ENCODE peak calls at places on chromosomes 3 and 15, in four cellular contexts. L is spleen, Z is GM23338, Q is esophagus muscularis mucosa. S is an unnamed sample.

GRCh38 chr15:98779463-98780071 is 131.2 kb downstream of the IGF1R start:
- DNase-seq in L (peak), Q (peak), Z (peak), S (peak)

GRCh38 chr3:193744048-193744821 is 151.2 kb downstream of the OPA1 start:
- DNase-seq in L (no peak), Z (peak), Q (no peak), S (no peak)

GRCh38 chr3:114408763-114409162 is 114.9 kb downstream of the TIGIT start:
- DNase-seq in Q (no peak), L (no peak), Z (peak), S (no peak)

GRCh38 chr15:72231847-72232461 is 964 bp upstream of the PKM start:
- DNase-seq in Q (no peak), Z (peak), L (no peak), S (no peak)

GRCh38 chr15:64693134-64693533 is 82.3 kb downstream of the RBPMS2 start:
- DNase-seq in Z (no peak), L (peak), Q (no peak), S (no peak)

GRCh38 chr15:96107922-96108321 is 222.6 kb upstream of the NR2F2 start:
- DNase-seq in Q (no peak), Z (no peak), L (no peak), S (no peak)

GRCh38 chr3:150022406-150023238 is 51.9 kb upstream of the PFN2 start:
- DNase-seq in Z (no peak), Q (no peak), L (no peak), S (no peak)

GRCh38 chr3:183188895-183189462 is 26.4 kb upstream of the LAMP3 start:
- DNase-seq in L (no peak), Z (peak), Q (no peak), S (peak)

GRCh38 chr3:5768546-5768945 is 581.0 kb downstream of the EDEM1 start:
- DNase-seq in Q (no peak), L (no peak), Z (no peak), S (no peak)

GRCh38 chr3:39327746-39328349 is 1.7 kb upstream of the CCR8 start:
- DNase-seq in Z (no peak), L (no peak), Q (no peak), S (no peak)

GRCh38 chr3:197546307-197547085 is 9.3 kb downstream of the BDH1 start:
- DNase-seq in L (no peak), Z (no peak), Q (no peak), S (no peak)

GRCh38 chr3:10758304-10759037 is 57.6 kb upstream of the SLC6A11 start:
- DNase-seq in L (no peak), Z (peak), Q (no peak), S (peak)

GRCh38 chr3:73144276-73144675 is 82.8 kb downstream of the EBLN2 start:
- DNase-seq in Z (no peak), Q (no peak), L (no peak), S (no peak)

GRCh38 chr3:166195808-166196207 is 358.6 kb upstream of the BCHE start:
- DNase-seq in Z (no peak), Q (no peak), L (no peak), S (no peak)

GRCh38 chr3:42117175-42118008 is 26.2 kb downstream of the TRAK1 start:
- DNase-seq in L (no peak), Q (no peak), Z (peak), S (no peak)

GRCh38 chr3:63644212-63644777 is 8.2 kb upstream of the SNTN start:
- DNase-seq in L (no peak), Z (peak), Q (no peak), S (no peak)

GRCh38 chr3:113441051-113441770 is at the start of gene CFAP44:
- DNase-seq in Z (peak), L (peak), Q (no peak), S (no peak)

GRCh38 chr3:27311400-27311799 is 57.8 kb downstream of the NEK10 start:
- DNase-seq in Q (no peak), L (no peak), Z (peak), S (no peak)

GRCh38 chr15:49036650-49037545 is 9.3 kb downstream of the SECISBP2L start:
- DNase-seq in Q (no peak), L (no peak), Z (no peak), S (no peak)

GRCh38 chr3:177437513-177438337 is 240.4 kb upstream of the TBL1XR1 start:
- DNase-seq in Q (no peak), Z (no peak), L (no peak), S (no peak)

GRCh38 chr3:152471814-152472605 is 203.3 kb downstream of the MBNL1 start:
- DNase-seq in L (no peak), Q (no peak), Z (peak), S (no peak)

GRCh38 chr15:27457766-27458165 is 486.8 kb downstream of the GABRG3 start:
- DNase-seq in Q (peak), L (no peak), Z (no peak), S (no peak)

GRCh38 chr15:95850837-95851236 is 479.7 kb upstream of the NR2F2 start:
- DNase-seq in Q (no peak), Z (no peak), L (no peak), S (no peak)

GRCh38 chr3:66442254-66443249 is 58.3 kb downstream of the LRIG1 start:
- DNase-seq in Q (no peak), Z (peak), L (no peak), S (no peak)

GRCh38 chr15:92043283-92043682 is 189.8 kb downstream of the SLCO3A1 start:
- DNase-seq in Z (no peak), Q (no peak), L (no peak), S (no peak)

GRCh38 chr3:193560870-193561269 is 6.2 kb upstream of the ATP13A4 start:
- DNase-seq in L (no peak), Z (no peak), Q (no peak), S (no peak)

GRCh38 chr3:69197922-69198540 is 75.6 kb upstream of the LMOD3 start:
- DNase-seq in Z (no peak), L (peak), Q (no peak), S (no peak)

GRCh38 chr3:185746470-185746869 is 78.4 kb downstream of the IGF2BP2 start:
- DNase-seq in L (no peak), Z (no peak), Q (no peak), S (no peak)

GRCh38 chr3:149781216-149781615 is 11.1 kb downstream of the ANKUB1 start:
- DNase-seq in Z (no peak), Q (no peak), L (no peak), S (no peak)

GRCh38 chr3:49362579-49362978 is 4.4 kb upstream of the GPX1 start:
- DNase-seq in L (peak), Q (no peak), Z (no peak), S (no peak)

GRCh38 chr3:177528306-177529070 is 331.2 kb upstream of the TBL1XR1 start:
- DNase-seq in L (no peak), Z (no peak), Q (no peak), S (no peak)

GRCh38 chr15:62119224-62119925 is 45.7 kb downstream of the C2CD4B start:
- DNase-seq in Z (no peak), L (no peak), Q (no peak), S (no peak)

GRCh38 chr3:48141225-48142137 is 46.7 kb downstream of the CDC25A start:
- DNase-seq in Z (no peak), L (no peak), Q (no peak), S (no peak)

GRCh38 chr3:78994174-78995027 is 773.4 kb downstream of the ROBO1 start:
- DNase-seq in Q (no peak), Z (peak), L (no peak), S (no peak)

DNA sequence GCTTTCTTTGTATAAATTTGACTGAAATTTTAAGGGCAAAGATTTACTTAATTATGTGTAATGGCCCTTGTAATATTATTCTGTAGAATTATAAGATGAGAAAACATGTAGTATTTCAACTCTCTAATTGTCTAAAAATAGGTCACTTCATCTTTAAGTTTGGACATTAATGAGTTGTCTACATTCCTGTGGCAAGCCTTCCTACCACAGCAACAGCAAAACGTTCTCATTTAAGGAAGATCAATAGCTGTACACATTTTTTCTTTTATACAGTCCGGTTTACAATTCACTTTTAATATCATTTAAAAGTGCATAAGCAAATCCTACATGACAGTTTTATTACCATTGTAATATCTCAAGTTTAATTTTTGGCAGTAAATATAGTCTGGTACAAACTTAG is 501.7 kb downstream of the ZPLD1 start:
- DNase-seq in Q (no peak), L (no peak), Z (no peak), S (no peak)
- TF ChIP-seq POLR2AphosphoS5 in Q (no peak), L (no peak), Z (no peak), S (no peak)

GRCh38 chr15:59687831-59688230 is 1.3 kb downstream of the BNIP2 start:
- DNase-seq in Z (no peak), Q (no peak), L (no peak), S (no peak)

GRCh38 chr15:59689626-59690236 is 611 bp upstream of the BNIP2 start:
- DNase-seq in L (peak), Q (peak), Z (peak), S (no peak)

GRCh38 chr15:59686389-59686788 is 2.7 kb downstream of the BNIP2 start:
- DNase-seq in L (no peak), Q (no peak), Z (no peak), S (no peak)

GRCh38 chr15:59688888-59689625 is at the start of gene BNIP2:
- DNase-seq in L (peak), Q (peak), Z (peak), S (peak)

GRCh38 chr15:59688383-59688887 is 685 bp downstream of the BNIP2 start:
- DNase-seq in Q (no peak), Z (peak), L (no peak), S (no peak)
- TF ChIP-seq POLR2AphosphoS5 in Q (peak), Z (no peak), L (no peak), S (no peak)

GRCh38 chr15:79919749-79920511 is 23.1 kb upstream of the MTHFS start:
- DNase-seq in Q (no peak), Z (no peak), L (no peak), S (no peak)
- TF ChIP-seq POLR2AphosphoS5 in Q (no peak), Z (no peak), L (no peak), S (no peak)

DNA sequence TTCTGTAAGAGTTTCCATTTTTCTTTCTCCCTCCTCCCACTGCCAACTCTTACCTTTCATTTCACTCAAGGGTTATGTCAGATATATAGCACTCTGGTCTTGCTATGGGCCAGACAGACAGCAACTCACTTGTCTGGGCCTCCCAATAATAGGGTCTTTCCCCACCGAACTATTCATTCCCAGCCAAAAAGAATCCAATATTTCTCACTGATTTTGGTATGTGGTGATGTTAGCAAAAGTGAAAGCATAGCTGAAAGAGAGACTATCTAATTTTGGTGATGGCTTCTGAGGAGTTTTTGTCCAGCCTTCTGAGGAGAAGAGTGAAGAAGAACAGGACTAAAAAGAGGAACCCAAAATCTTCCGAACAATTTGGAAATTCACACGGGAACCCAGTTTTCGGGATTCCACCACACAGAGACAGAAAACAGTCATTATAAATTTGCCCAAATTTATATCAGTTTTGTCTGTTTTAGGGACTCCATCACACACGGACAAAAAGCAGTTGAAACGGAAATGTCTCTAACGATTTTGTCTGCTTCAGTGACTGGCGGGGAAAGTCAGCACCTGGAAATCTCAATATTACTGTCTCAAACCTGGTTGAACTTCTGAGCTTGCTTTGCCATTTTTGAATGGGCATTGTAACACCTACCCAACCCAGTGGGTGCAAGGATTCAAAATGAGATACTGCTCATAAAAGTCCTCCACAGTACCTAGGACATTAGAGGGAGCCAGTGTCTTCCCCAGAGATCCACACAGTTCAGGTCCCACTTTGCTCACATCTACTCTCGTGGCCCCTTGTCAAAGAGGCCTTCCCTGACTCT is 9.1 kb downstream of the CD80 start:
- DNase-seq in Z (no peak), L (no peak), Q (no peak), S (no peak)
- TF ChIP-seq POLR2AphosphoS5 in Z (no peak), L (no peak), Q (no peak), S (peak)

GRCh38 chr15:41241251-41241964 is 10.3 kb downstream of the CHP1 start:
- DNase-seq in Q (no peak), L (no peak), Z (no peak), S (no peak)
- TF ChIP-seq POLR2AphosphoS5 in Q (no peak), L (no peak), Z (no peak), S (no peak)

GRCh38 chr3:25604107-25604805 is 60.5 kb downstream of the TOP2B start:
- DNase-seq in Z (no peak), Q (no peak), L (no peak), S (no peak)

GRCh38 chr3:25603703-25604102 is 61.0 kb downstream of the TOP2B start:
- DNase-seq in Q (no peak), Z (no peak), L (no peak), S (no peak)
- TF ChIP-seq POLR2AphosphoS5 in Q (peak), Z (no peak), L (no peak), S (no peak)

GRCh38 chr15:70492240-70493177 is 270.8 kb downstream of the UACA start:
- DNase-seq in Q (no peak), Z (peak), L (peak), S (peak)
- TF ChIP-seq POLR2AphosphoS5 in Q (no peak), Z (no peak), L (peak), S (no peak)

DNA sequence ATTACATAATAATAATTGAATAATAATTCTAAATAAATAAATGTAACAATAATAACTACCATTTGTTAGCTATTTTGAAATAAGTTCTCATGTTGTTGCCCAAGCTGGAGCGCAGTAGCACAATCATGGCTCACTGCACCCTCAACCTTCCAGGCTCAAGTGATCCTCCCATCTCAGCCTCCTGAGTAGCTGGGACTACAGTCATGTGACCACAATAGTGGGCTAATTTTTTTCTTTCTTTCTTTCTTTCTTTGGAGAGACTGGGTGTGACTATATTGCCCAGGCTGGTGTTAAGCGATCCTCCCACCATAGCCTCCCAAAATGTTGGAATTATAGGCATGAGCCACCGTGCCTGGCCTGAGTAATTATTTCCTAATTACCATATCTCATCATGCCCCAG is 30.9 kb upstream of the KCNMB3 start:
- DNase-seq in Z (no peak), Q (peak), L (no peak), S (no peak)
- TF ChIP-seq POLR2AphosphoS5 in Z (no peak), Q (no peak), L (no peak), S (no peak)

GRCh38 chr3:70823622-70824021 is 511.2 kb upstream of the MDFIC2 start:
- DNase-seq in L (no peak), Z (no peak), Q (no peak), S (no peak)
- TF ChIP-seq POLR2AphosphoS5 in L (no peak), Z (no peak), Q (no peak), S (no peak)

S was measured in GM12891.